ENCODE peak calls at places on chromosome 5, in six cellular contexts. J, C, M, Z, L and X are unnamed samples. For H3K4me1, the result is how much of the 10 kb centered on the place peaks cover.

GRCh38 chr5:65823174-65823573 is 101.2 kb downstream of the NLN start:
- DNase-seq in J (no peak), C (no peak), M (no peak), Z (no peak), L (no peak), X (no peak)

GRCh38 chr5:98474211-98474610 is 299.3 kb upstream of the RGMB start:
- DNase-seq in J (no peak), C (no peak), M (no peak), Z (no peak), L (no peak), X (no peak)

GRCh38 chr5:66242050-66242449 is 98.0 kb downstream of the SREK1 start:
- DNase-seq in J (no peak), C (no peak), M (no peak), Z (no peak), L (no peak), X (no peak)

GRCh38 chr5:54651482-54652076 is 134.0 kb downstream of the SNX18 start:
- DNase-seq in J (peak), C (peak), M (no peak), Z (no peak), L (no peak), X (peak)

GRCh38 chr5:157603333-157604190 is 28.0 kb upstream of the ADAM19 start:
- DNase-seq in J (no peak), C (no peak), M (peak), Z (no peak), L (peak), X (no peak)

GRCh38 chr5:148849461-148849860 is 23.1 kb downstream of the ADRB2 start:
- DNase-seq in J (no peak), C (no peak), M (no peak), Z (no peak), L (peak), X (no peak)

GRCh38 chr5:125311743-125312142 is 565.3 kb upstream of the ZNF608 start:
- DNase-seq in J (no peak), C (no peak), M (no peak), Z (no peak), L (no peak), X (no peak)

GRCh38 chr5:88836195-88836838 is 46.7 kb downstream of the MEF2C start:
- DNase-seq in J (peak), C (no peak), M (no peak), Z (no peak), L (no peak), X (no peak)

GRCh38 chr5:171340042-171340441 is 31.0 kb downstream of the TLX3 start:
- DNase-seq in J (no peak), C (no peak), M (no peak), Z (no peak), L (no peak), X (no peak)
- H3K4me1 ChIP-seq in J (under half), C (under half), M (under half), Z (under half), L (under half), X (under half)

DNA sequence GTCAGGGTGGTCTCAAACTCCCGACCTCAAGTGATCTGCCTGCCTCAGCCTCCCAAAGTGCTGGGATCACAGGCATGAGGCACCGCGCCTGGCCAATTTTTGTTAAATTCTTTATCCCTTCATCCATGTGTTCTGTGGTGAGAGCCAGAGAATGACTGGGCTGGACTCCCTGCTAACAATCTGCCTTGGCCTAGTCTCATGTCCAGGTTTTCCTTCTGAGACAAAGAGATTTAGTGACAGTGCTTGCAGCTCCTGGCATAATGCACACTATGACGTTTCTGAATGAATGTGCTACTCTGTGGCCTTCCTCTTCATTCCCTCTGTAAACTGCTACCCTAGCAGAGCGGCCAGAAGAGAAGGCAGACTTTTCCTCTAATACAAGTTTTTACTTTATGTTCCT is 79.3 kb downstream of the FOXD1 start:
- DNase-seq in J (no peak), C (no peak), M (no peak), Z (no peak), L (no peak), X (no peak)
- H3K4me1 ChIP-seq in J (under half), C (under half), M (under half), Z (under half), L (under half), X (under half)

DNA sequence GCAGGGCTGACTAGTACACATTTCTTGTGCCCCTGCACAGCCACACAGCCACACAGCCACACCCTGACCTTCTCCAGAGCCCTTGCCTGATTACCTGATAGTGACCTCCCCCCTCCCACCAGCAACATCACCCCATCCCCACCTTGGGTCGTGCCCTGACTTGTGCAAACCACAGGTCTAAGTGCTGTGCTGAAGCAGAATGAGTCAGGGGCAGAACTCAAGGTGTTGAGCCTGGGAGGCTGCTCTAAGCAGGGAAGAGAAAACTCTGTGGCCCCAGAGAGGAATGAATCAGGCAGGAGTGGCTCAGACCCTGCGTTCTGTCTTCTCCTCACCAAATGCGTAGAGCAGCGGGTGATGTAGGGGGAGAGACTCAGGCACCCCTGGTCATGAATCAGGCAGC is 24.3 kb upstream of the FAT2 start:
- DNase-seq in J (no peak), C (no peak), M (no peak), Z (no peak), L (no peak), X (no peak)
- H3K4me1 ChIP-seq in J (under half), C (under half), M (under half), Z (under half), L (under half), X (under half)

GRCh38 chr5:140351609-140352334 is 5.4 kb upstream of the HBEGF start:
- DNase-seq in J (peak), C (no peak), M (peak), Z (peak), L (peak), X (peak)
- H3K4me1 ChIP-seq in J (under half), C (under half), M (under half), Z (under half), L (under half), X (under half)

GRCh38 chr5:133111299-133111698 is 59.5 kb downstream of the HSPA4 start:
- DNase-seq in J (peak), C (peak), M (peak), Z (peak), L (peak), X (peak)
- H3K4me1 ChIP-seq in J (under half), C (under half), M (under half), Z (under half), L (under half), X (under half)

DNA sequence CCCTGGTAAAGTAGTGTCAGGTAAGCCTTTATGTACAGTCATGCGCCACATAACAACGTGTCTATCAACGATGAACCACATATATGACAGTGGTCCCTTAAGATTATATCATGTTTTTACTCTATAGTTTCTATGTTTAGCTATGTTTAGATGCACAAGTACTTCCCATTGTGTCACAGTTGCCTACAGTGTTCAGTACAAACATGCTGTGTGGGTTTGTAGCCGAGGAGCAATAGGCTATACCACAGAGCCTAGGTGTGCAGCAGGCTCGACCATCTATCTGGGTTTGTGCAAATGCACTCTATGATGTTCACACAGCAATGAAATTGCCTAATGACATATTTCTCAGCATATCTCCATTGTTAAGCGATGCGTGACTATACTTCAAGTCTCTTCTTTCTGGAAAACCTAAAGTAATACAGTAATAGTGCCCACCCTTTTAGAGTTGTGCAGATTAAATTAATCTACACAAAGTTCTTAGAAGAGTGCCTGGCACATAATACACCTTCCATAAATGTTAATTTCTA is 295.9 kb downstream of the ARHGAP26 start:
- DNase-seq in J (no peak), C (no peak), M (no peak), Z (no peak), L (no peak), X (no peak)
- H3K4me1 ChIP-seq in J (half or more), C (half or more), M (under half), Z (under half), L (under half), X (under half)